ENCODE peak calls at places on chromosomes 11 and 22, in nine cellular contexts. W is PC-3, M is neural crest cell, G is omental fat pad, A is endothelial cell, J is GM10248, P is GM23338, T is adrenal gland, Y is GM13977. S is an unnamed sample.

GRCh38 chr22:49776891-49777290 is 50.8 kb downstream of the BRD1 start:
- DNase-seq in G (no peak), T (no peak), A (no peak), J (no peak), W (no peak), P (no peak), M (no peak), Y (peak; percentile 23), S (peak; percentile 83)

GRCh38 chr22:42343136-42343484 is 72.7 kb upstream of the TCF20 start:
- DNase-seq in A (no peak), M (no peak), P (peak; percentile 48), T (no peak), Y (no peak), W (no peak), J (no peak), G (no peak), S (no peak)

GRCh38 chr22:30251661-30252226 is 5.2 kb upstream of the LIF start:
- DNase-seq in T (no peak), Y (no peak), M (no peak), P (no peak), J (no peak), W (peak; percentile 60), G (peak; percentile 54), A (no peak), S (no peak)

GRCh38 chr22:30574095-30574981 is at the start of gene GAL3ST1:
- DNase-seq in P (peak; percentile 74), M (peak; percentile 40), T (no peak), W (no peak), G (no peak), J (no peak), Y (no peak), A (no peak), S (no peak)

GRCh38 chr11:100681064-100681502 is 6.0 kb upstream of the ARHGAP42 start:
- DNase-seq in J (peak; percentile 88), A (no peak), M (no peak), T (peak; percentile 40), Y (peak; percentile 86), W (peak; percentile 91), G (no peak), P (peak; percentile 69), S (no peak)

GRCh38 chr22:43897751-43898261 is 6.0 kb upstream of the PNPLA5 start:
- DNase-seq in P (no peak), T (peak; percentile 75), G (no peak), W (peak; percentile 47), M (no peak), J (no peak), Y (no peak), A (no peak), S (no peak)

GRCh38 chr11:47485112-47485511 is 36.2 kb upstream of the RAPSN start:
- DNase-seq in G (no peak), Y (no peak), T (no peak), M (no peak), P (no peak), J (no peak), A (no peak), W (no peak), S (no peak)

GRCh38 chr11:125287467-125288232 is 123.1 kb downstream of the PKNOX2 start:
- DNase-seq in A (peak; percentile 44), T (no peak), Y (no peak), J (no peak), G (no peak), W (no peak), M (no peak), P (no peak), S (no peak)

DNA sequence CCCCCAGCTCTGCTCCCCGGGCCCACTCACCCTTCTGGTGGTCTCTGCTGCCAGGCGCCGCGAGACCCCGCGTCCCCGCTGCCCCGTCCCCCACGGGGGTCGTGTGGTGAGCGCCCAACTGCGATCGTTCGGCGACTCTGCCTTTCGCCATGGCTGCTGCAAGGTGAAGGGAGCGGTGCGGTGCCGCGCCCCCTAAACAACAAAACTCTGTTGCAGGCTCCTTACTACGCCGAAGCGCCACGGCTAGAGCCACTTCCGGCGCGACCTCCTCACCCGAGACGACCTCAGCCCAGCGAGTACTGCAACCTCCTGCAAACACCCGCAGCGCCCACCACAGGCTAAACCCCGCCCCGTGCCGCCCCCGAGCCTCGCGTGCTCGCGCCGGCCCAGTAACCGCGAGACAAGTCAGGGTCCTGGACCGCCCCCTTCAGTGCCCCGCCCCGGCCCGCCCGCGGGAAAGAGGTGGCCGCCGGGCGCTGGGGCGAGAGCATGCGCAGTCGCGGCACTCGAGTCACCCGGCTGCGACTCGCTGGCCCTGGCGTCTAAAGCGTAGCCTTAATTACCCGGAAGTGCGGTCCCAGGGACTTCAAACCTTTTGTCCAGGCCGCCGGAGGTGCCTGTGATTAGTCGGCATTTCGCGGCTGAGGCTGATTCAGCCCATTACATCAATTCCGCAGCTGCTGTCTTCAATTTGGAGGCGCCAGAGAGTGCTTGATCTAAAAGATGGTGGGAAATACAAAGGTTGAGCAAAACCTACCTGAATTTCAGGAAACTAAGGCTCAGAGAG is at the start of gene TMEM41B:
- DNase-seq in A (peak; percentile 100), P (peak; percentile 100), T (peak; percentile 99), W (peak; percentile 96), M (peak; percentile 99), Y (peak; percentile 99), J (peak; percentile 100), G (peak; percentile 93), S (peak; percentile 97)
- TF ChIP-seq CTCF in A (peak; percentile 16), P (no peak), T (no peak), W (peak; percentile 25), M (peak; percentile 12), Y (no peak), J (no peak), G (no peak), S (peak; percentile 35)

GRCh38 chr22:47013861-47014635 is 251.6 kb downstream of the TBC1D22A start:
- DNase-seq in W (no peak), T (no peak), P (no peak), A (no peak), G (no peak), J (no peak), M (no peak), Y (no peak), S (peak; percentile 86)

GRCh38 chr22:47014946-47015345 is 252.5 kb downstream of the TBC1D22A start:
- DNase-seq in A (no peak), T (no peak), Y (no peak), W (no peak), G (no peak), P (no peak), J (no peak), M (no peak), S (no peak)

GRCh38 chr22:47014636-47014930 is 252.1 kb downstream of the TBC1D22A start:
- DNase-seq in J (no peak), W (no peak), M (no peak), P (no peak), A (no peak), G (no peak), T (no peak), Y (no peak), S (no peak)

GRCh38 chr22:47011131-47011854 is 248.8 kb downstream of the TBC1D22A start:
- DNase-seq in W (no peak), T (no peak), M (no peak), A (no peak), G (no peak), Y (no peak), P (no peak), J (no peak), S (no peak)

DNA sequence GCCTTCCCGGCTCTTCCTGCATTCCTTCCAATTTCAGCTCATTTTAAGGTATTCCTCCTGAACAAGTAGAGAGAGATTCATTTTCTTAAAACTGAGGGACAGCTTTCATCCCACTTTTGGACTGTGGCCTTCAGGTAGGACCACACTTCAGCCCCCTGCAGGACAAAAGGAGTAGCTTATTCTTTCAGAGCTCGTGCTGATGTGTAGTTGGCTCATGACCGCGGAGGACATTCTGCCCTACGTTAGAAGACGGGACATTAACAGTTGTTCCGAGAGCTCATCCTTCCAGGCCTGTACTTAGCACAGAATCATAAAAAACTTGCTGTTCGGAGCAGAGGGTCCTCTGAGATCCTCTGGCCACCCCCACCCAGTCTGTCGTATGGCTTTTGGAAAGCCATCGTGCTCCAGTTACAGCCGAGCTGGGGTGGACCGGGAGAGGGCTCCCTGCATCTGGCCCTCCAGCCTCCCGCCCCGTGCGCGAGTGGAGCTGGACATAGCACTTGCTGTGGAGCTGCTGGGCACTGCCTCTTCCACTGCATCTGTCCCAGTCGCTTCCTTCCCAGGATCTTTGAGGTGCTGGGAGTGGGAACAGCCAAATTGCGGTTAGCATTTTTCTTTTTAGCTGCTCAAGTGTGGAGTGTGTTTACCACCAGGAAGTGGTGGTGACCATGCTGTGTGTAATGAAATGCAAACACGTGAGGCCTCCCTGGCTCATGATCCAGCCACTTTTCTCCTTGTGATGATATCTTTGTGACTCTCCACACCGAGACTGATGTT is 250.3 kb downstream of the TBC1D22A start:
- DNase-seq in P (peak; percentile 50), W (peak; percentile 73), Y (no peak), M (no peak), T (no peak), G (no peak), J (no peak), A (no peak), S (no peak)
- TF ChIP-seq CTCF in P (peak; percentile 50), W (peak; percentile 44), Y (no peak), M (peak; percentile 40), T (no peak), G (no peak), J (no peak), A (peak; percentile 49), S (peak; percentile 27)

DNA sequence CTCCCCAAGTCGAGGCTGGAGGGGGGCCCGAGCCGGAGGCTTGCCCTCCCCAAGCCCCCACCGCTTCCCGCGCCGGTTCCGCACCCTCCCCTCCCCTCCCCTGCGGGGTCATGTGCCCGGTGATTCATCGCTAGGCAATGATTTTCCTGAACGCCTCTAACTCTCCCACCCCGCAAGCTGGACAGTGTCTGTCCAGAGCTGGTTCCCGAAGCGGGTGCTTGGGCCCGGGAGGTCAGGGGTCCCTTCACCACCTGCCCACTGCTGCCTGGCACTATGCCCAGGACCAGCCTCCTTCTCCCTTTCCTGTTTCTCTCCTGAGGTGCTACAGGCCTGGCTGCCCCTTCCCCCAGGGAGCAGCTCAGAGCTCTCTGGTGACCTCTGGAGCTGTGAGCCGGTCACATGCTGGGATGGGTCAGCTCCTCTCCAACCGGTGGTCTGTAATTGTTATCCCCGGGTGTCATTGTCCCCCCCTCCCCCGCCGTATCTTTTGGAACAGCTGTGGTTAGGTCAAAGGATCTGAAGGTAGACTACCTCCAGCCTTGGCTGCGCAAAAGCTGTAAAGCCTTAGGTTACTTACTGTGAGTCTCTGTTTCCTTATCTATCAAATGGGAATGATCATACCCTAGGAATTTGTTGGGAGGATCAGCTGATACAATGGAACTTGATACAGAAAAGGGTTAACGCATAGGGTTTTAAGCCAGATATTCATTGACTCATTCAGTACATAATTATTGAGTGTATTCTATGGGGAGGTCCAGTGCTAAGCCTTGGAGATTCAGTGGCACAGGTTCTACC is 722 bp downstream of the STX3 start:
- DNase-seq in W (peak; percentile 82), G (peak; percentile 78), J (no peak), T (peak; percentile 86), A (peak; percentile 61), P (peak; percentile 70), Y (peak; percentile 35), M (peak; percentile 26), S (no peak)
- TF ChIP-seq CTCF in W (peak; percentile 19), G (no peak), J (no peak), T (no peak), A (no peak), P (no peak), Y (no peak), M (no peak), S (no peak)

GRCh38 chr11:13249177-13249576 is 28.4 kb upstream of the BMAL1 start:
- DNase-seq in M (no peak), A (no peak), Y (no peak), J (no peak), W (no peak), T (no peak), G (no peak), P (no peak), S (no peak)

GRCh38 chr11:13251961-13252360 is 25.6 kb upstream of the BMAL1 start:
- DNase-seq in J (no peak), A (no peak), T (no peak), W (no peak), G (no peak), M (no peak), Y (no peak), P (no peak), S (no peak)

GRCh38 chr11:13247606-13248320 is 29.8 kb upstream of the BMAL1 start:
- DNase-seq in J (no peak), Y (no peak), G (no peak), T (no peak), M (no peak), W (no peak), A (no peak), P (no peak), S (no peak)

DNA sequence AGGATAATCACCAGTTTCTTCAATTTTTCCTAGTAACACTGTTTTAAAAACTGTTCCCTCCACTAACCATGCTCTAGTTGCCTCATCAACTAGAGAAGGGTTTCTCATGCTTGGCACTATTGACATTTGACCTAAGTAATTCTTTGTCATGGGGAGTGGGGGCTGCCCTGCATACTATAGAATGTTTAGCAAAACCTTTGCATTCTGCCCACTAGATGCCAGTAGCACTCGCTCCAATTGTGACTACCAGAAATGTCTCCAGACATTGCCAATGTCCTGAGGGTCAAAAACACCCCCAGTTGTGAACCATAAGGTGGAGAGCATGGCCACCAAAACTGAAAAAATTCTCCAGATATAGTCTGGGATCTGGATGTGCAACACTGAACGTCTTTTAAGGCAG is 27.6 kb upstream of the BMAL1 start:
- DNase-seq in J (no peak), A (no peak), W (peak; percentile 48), G (no peak), Y (no peak), P (peak; percentile 45), M (no peak), T (no peak), S (no peak)
- TF ChIP-seq CTCF in J (peak; percentile 29), A (no peak), W (peak; percentile 62), G (no peak), Y (peak; percentile 21), P (peak; percentile 25), M (no peak), T (no peak), S (peak; percentile 79)

S was measured in chondrocyte.